ENCODE peak calls at places on chromosomes 16 and 17, in seven cellular contexts. P, R, U, V, W, D and F are unnamed samples.

GRCh38 chr16:78916928-78917545 is 683.5 kb downstream of the MAF start:
- DNase-seq in R (no peak), U (no peak), W (no peak), V (no peak), P (no peak), D (no peak), F (no peak)

GRCh38 chr17:29376667-29377268 is 13.4 kb upstream of the TAOK1 start:
- DNase-seq in V (no peak), P (no peak), W (peak; percentile 76), U (peak; percentile 73), R (peak; percentile 55), D (no peak), F (no peak)

GRCh38 chr17:29243792-29244191 is 2.9 kb upstream of the CRYBA1 start:
- DNase-seq in V (no peak), P (no peak), U (no peak), W (peak; percentile 87), R (peak; percentile 83), D (peak; percentile 23), F (no peak)

GRCh38 chr16:8481810-8482209 is 108.5 kb downstream of the TMEM114 start:
- DNase-seq in W (no peak), V (no peak), D (no peak), P (no peak), U (no peak), R (no peak), F (no peak)

GRCh38 chr17:27565874-27566672 is 64.9 kb upstream of the LGALS9 start:
- DNase-seq in U (no peak), V (peak; percentile 27), W (no peak), R (no peak), P (no peak), D (no peak), F (no peak)

GRCh38 chr16:31333686-31334649 is 21.0 kb upstream of the ITGAX start:
- DNase-seq in W (no peak), V (no peak), D (peak; percentile 39), U (peak; percentile 53), P (no peak), R (peak; percentile 73), F (no peak)

GRCh38 chr16:14335297-14335696 is 264.2 kb downstream of the MRTFB start:
- DNase-seq in V (no peak), U (no peak), R (peak; percentile 55), P (no peak), W (no peak), D (peak; percentile 30), F (no peak)

GRCh38 chr17:28861393-28862203 is 6.8 kb downstream of the ERAL1 start:
- DNase-seq in V (no peak), P (no peak), D (no peak), U (no peak), W (no peak), R (no peak), F (no peak)

GRCh38 chr16:10122026-10122425 is 60.2 kb downstream of the GRIN2A start:
- DNase-seq in U (no peak), P (no peak), V (no peak), W (no peak), R (no peak), D (no peak), F (no peak)

GRCh38 chr16:15641753-15642556 is 999 bp downstream of the MARF1 start:
- DNase-seq in P (no peak), R (no peak), V (no peak), D (no peak), U (no peak), W (no peak), F (no peak)

GRCh38 chr17:77476920-77477805 is 336.4 kb downstream of the SEC14L1 start:
- DNase-seq in P (peak; percentile 71), R (no peak), D (peak; percentile 30), U (peak; percentile 97), V (peak; percentile 79), W (peak; percentile 94), F (peak; percentile 94)

GRCh38 chr16:23907457-23907902 is 71.7 kb downstream of the PRKCB start:
- DNase-seq in D (no peak), R (no peak), V (no peak), W (no peak), P (no peak), U (no peak), F (no peak)

GRCh38 chr17:52470553-52470952 is 312.0 kb upstream of the CA10 start:
- DNase-seq in P (no peak), V (no peak), U (no peak), R (no peak), D (no peak), W (no peak), F (no peak)

GRCh38 chr16:61382435-61382834 is 653.8 kb downstream of the CDH8 start:
- DNase-seq in P (no peak), W (no peak), U (no peak), R (no peak), D (no peak), V (no peak), F (no peak)

GRCh38 chr17:76314392-76315227 is 6.5 kb upstream of the QRICH2 start:
- DNase-seq in D (no peak), U (peak; percentile 20), V (peak; percentile 20), R (no peak), W (no peak), P (no peak), F (no peak)

GRCh38 chr16:63575031-63575430 is 1538.8 kb upstream of the CDH8 start:
- DNase-seq in U (no peak), D (no peak), W (no peak), R (no peak), P (no peak), V (no peak), F (no peak)

GRCh38 chr16:73161977-73162376 is 114.0 kb upstream of the ZFHX3 start:
- DNase-seq in P (no peak), W (no peak), U (no peak), D (no peak), R (no peak), V (no peak), F (no peak)

GRCh38 chr16:65214196-65214595 is 92.3 kb upstream of the CDH11 start:
- DNase-seq in V (no peak), W (no peak), D (no peak), P (no peak), U (no peak), R (no peak), F (no peak)

GRCh38 chr17:50501054-50501453 is 7.2 kb upstream of the MYCBPAP start:
- DNase-seq in P (peak; percentile 47), U (no peak), V (no peak), D (peak; percentile 67), W (peak; percentile 74), R (peak; percentile 54), F (no peak)

GRCh38 chr16:53058441-53058840 is 3.6 kb downstream of the CHD9 start:
- DNase-seq in R (no peak), W (no peak), D (no peak), P (no peak), V (no peak), U (peak; percentile 45), F (no peak)

GRCh38 chr17:28570716-28571254 is 539 bp downstream of the PIGS start:
- DNase-seq in R (peak; percentile 42), U (peak; percentile 73), P (no peak), W (peak; percentile 74), D (peak; percentile 45), V (peak; percentile 50), F (no peak)

GRCh38 chr17:38579934-38580333 is 25.8 kb downstream of the SRCIN1 start:
- DNase-seq in U (no peak), V (no peak), R (peak; percentile 68), W (peak; percentile 90), P (peak; percentile 34), D (peak; percentile 49), F (no peak)

GRCh38 chr16:64254443-64255367 is 867.2 kb downstream of the CDH11 start:
- DNase-seq in P (no peak), D (no peak), V (no peak), W (no peak), R (no peak), U (no peak), F (no peak)

GRCh38 chr16:10976663-10977062 is 32.3 kb downstream of the CLEC16A start:
- DNase-seq in U (peak; percentile 28), W (no peak), D (no peak), P (no peak), R (no peak), V (no peak), F (no peak)

GRCh38 chr16:67652578-67653130 is 7.4 kb downstream of the ACD start:
- DNase-seq in D (peak; percentile 51), P (no peak), U (no peak), R (no peak), V (peak; percentile 53), W (no peak), F (no peak)
- H3K4me3 ChIP-seq in D (no peak overlapping the region), P (peak overlapping the region; percentile 34), U (no peak overlapping the region), R (peak overlapping the region; percentile 58), V (peak overlapping the region; percentile 16), W (no peak overlapping the region), F (no peak overlapping the region)

GRCh38 chr17:901964-902363 is 77.6 kb downstream of the NXN start:
- DNase-seq in P (no peak), D (no peak), V (no peak), U (no peak), R (no peak), W (no peak), F (no peak)
- TF ChIP-seq POLR2A in P (no peak), D (no peak), V (no peak), U (no peak), R (no peak), W (no peak), F (no peak)

GRCh38 chr17:6853764-6854442 is 22.4 kb upstream of the TEKT1 start:
- DNase-seq in U (no peak), D (peak; percentile 23), W (no peak), V (no peak), P (no peak), R (peak; percentile 73), F (no peak)
- TF ChIP-seq CTCF in U (no peak), D (peak; percentile 12), W (no peak), V (no peak), P (no peak), R (peak; percentile 40), F (no peak)

GRCh38 chr17:19867094-19867653 is 562 bp downstream of the ULK2 start:
- DNase-seq in U (peak; percentile 86), V (peak; percentile 82), P (peak; percentile 70), R (peak; percentile 81), D (peak; percentile 78), W (peak; percentile 82), F (no peak)

GRCh38 chr17:19867654-19868395 is at the start of gene ULK2:
- DNase-seq in W (peak; percentile 71), V (peak; percentile 84), P (peak; percentile 68), R (peak; percentile 90), D (peak; percentile 71), U (peak; percentile 80), F (peak; percentile 22)
- H3K4me3 ChIP-seq in W (peak within 1 kb of the TSS; percentile 62), V (peak within 1 kb of the TSS; percentile 57), P (peak within 1 kb of the TSS; percentile 89), R (peak within 1 kb of the TSS; percentile 77), D (peak within 1 kb of the TSS; percentile 12), U (peak within 1 kb of the TSS; percentile 81), F (peak within 1 kb of the TSS; percentile 86)